ENCODE peak calls at places on chromosome 2, in five cellular contexts. D is endothelial cell, O is activated T-cell treated with anti-CD3 and anti-CD28 coated beads for 1 hour, R is posterior cingulate gyrus, J is tibial artery. F is an unnamed sample.

GRCh38 chr2:193810533-193810932 is 1615.8 kb upstream of the TMEFF2 start:
- DNase-seq in J (no peak), D (no peak), R (no peak), O (no peak), F (no peak)

GRCh38 chr2:51790854-51791253 is 758.9 kb upstream of the NRXN1 start:
- DNase-seq in J (no peak), R (no peak), O (no peak), D (no peak), F (no peak)

GRCh38 chr2:71895320-71896161 is 252.1 kb downstream of the CYP26B1 start:
- DNase-seq in R (peak; percentile 71), O (no peak), D (no peak), J (peak; percentile 51), F (no peak)

GRCh38 chr2:162297925-162298552 is 20.4 kb downstream of the IFIH1 start:
- DNase-seq in J (no peak), O (peak; percentile 17), R (no peak), D (peak; percentile 77), F (peak; percentile 12)

GRCh38 chr2:231987088-231987788 is 25.7 kb downstream of the DIS3L2 start:
- DNase-seq in J (no peak), D (no peak), R (no peak), O (no peak), F (no peak)

GRCh38 chr2:27628767-27629709 is at the start of the genes CCDC121 and GPN1:
- DNase-seq in O (peak; percentile 89), J (peak; percentile 91), R (peak; percentile 98), D (peak; percentile 67), F (peak; percentile 86)

GRCh38 chr2:211503856-211504255 is 947.5 kb downstream of the CPS1 start:
- DNase-seq in J (no peak), R (no peak), D (no peak), O (no peak), F (no peak)

GRCh38 chr2:42973771-42974170 is 181.4 kb upstream of the HAAO start:
- DNase-seq in J (no peak), D (no peak), R (no peak), O (no peak), F (no peak)

GRCh38 chr2:47512581-47513083 is 109.7 kb downstream of the MSH2 start:
- DNase-seq in R (no peak), J (no peak), O (no peak), D (peak; percentile 9), F (no peak)

GRCh38 chr2:72129676-72130340 is 17.9 kb downstream of the CYP26B1 start:
- DNase-seq in J (peak; percentile 45), O (no peak), R (peak; percentile 45), D (peak; percentile 1), F (no peak)

GRCh38 chr2:168912466-168913170 is 11.5 kb downstream of the G6PC2 start:
- DNase-seq in R (peak; percentile 94), D (peak; percentile 8), O (no peak), J (no peak), F (peak; percentile 15)

GRCh38 chr2:26672112-26672817 is 20.3 kb upstream of the KCNK3 start:
- DNase-seq in J (peak; percentile 31), O (no peak), R (no peak), D (no peak), F (no peak)

GRCh38 chr2:143730155-143730949 is 601.1 kb downstream of the ARHGAP15 start:
- DNase-seq in D (no peak), O (no peak), J (no peak), R (no peak), F (no peak)

GRCh38 chr2:206556357-206556949 is 85.8 kb upstream of the FAM237A start:
- DNase-seq in O (no peak), D (peak; percentile 11), R (no peak), J (no peak), F (no peak)

GRCh38 chr2:144596074-144596871 is 76.4 kb upstream of the ZEB2 start:
- DNase-seq in D (peak; percentile 36), J (no peak), O (no peak), R (no peak), F (no peak)

GRCh38 chr2:54233832-54234649 is 22.0 kb downstream of the TSPYL6 start:
- DNase-seq in D (no peak), O (no peak), R (no peak), J (no peak), F (no peak)

GRCh38 chr2:32377928-32378327 is 21.1 kb downstream of the BIRC6 start:
- DNase-seq in O (no peak), J (no peak), R (no peak), D (no peak), F (no peak)

GRCh38 chr2:20067992-20068727 is 16.7 kb upstream of the LAPTM4A start:
- DNase-seq in D (no peak), J (no peak), R (no peak), O (no peak), F (no peak)

GRCh38 chr2:227824711-227825110 is 11.1 kb downstream of the CCL20 start:
- DNase-seq in R (no peak), D (no peak), J (no peak), O (no peak), F (no peak)

GRCh38 chr2:6827516-6828298 is 38.0 kb downstream of the CMPK2 start:
- DNase-seq in R (no peak), O (no peak), J (no peak), D (no peak), F (no peak)

GRCh38 chr2:77520981-77521380 is 1.2 kb downstream of the LRRTM4 start:
- DNase-seq in R (no peak), J (no peak), D (no peak), O (no peak), F (no peak)

GRCh38 chr2:197847666-197848401 is 43.4 kb downstream of the PLCL1 start:
- DNase-seq in J (no peak), O (no peak), R (no peak), D (no peak), F (no peak)

GRCh38 chr2:64819774-64820688 is 166.3 kb upstream of the SERTAD2 start:
- DNase-seq in O (peak; percentile 26), D (no peak), R (no peak), J (no peak), F (peak; percentile 7)

GRCh38 chr2:236916181-236916580 is 169.5 kb upstream of the COPS8 start:
- DNase-seq in D (no peak), R (no peak), J (no peak), O (no peak), F (no peak)

GRCh38 chr2:240244543-240244942 is 104.1 kb upstream of the OTOS start:
- DNase-seq in R (peak; percentile 59), D (no peak), O (no peak), J (no peak), F (no peak)

GRCh38 chr2:235675678-235676535 is 182.1 kb downstream of the AGAP1 start:
- DNase-seq in O (no peak), J (no peak), R (no peak), D (no peak), F (no peak)

GRCh38 chr2:26430826-26431225 is 29.1 kb downstream of the DRC1 start:
- DNase-seq in J (no peak), R (no peak), D (no peak), O (no peak), F (no peak)

GRCh38 chr2:56583796-56584313 is 400.1 kb downstream of the CCDC85A start:
- DNase-seq in J (no peak), D (no peak), O (no peak), R (no peak), F (no peak)

GRCh38 chr2:212328129-212328528 is 210.5 kb downstream of the ERBB4 start:
- DNase-seq in J (no peak), O (no peak), R (no peak), D (no peak), F (no peak)